ENCODE peak calls at places on chromosomes 5 and 9, in seven cellular contexts. One of them, this sample, is unnamed.

GRCh38 chr9:22469928-22470544 is 23.4 kb downstream of the DMRTA1 start:
- DNase-seq in GM12865: peak; percentile 37
- DNase-seq in BJ: no peak
- DNase-seq in sigmoid colon: no peak
- DNase-seq in astrocyte of the cerebellum: no peak
- DNase-seq in DND-41: peak; percentile 13
- DNase-seq in AG04450: no peak
- DNase-seq in this sample: no peak

GRCh38 chr9:23120630-23121029 is 674.0 kb downstream of the DMRTA1 start:
- DNase-seq in GM12865: no peak
- DNase-seq in BJ: no peak
- DNase-seq in sigmoid colon: no peak
- DNase-seq in astrocyte of the cerebellum: no peak
- DNase-seq in DND-41: no peak
- DNase-seq in AG04450: no peak
- DNase-seq in this sample: no peak

GRCh38 chr5:43120720-43121564 is at the start of gene ZNF131:
- DNase-seq in GM12865: peak; percentile 99
- DNase-seq in BJ: peak; percentile 79
- DNase-seq in sigmoid colon: peak; percentile 98
- DNase-seq in astrocyte of the cerebellum: peak; percentile 92
- DNase-seq in DND-41: peak; percentile 96
- DNase-seq in AG04450: peak; percentile 91
- DNase-seq in this sample: peak; percentile 99

GRCh38 chr5:64180661-64181343 is 15.2 kb downstream of the RNF180 start:
- DNase-seq in GM12865: no peak
- DNase-seq in BJ: no peak
- DNase-seq in sigmoid colon: no peak
- DNase-seq in astrocyte of the cerebellum: no peak
- DNase-seq in DND-41: no peak
- DNase-seq in AG04450: no peak
- DNase-seq in this sample: no peak

GRCh38 chr9:116741106-116741740 is 54.1 kb downstream of the TRIM32 start:
- DNase-seq in GM12865: no peak
- DNase-seq in BJ: no peak
- DNase-seq in sigmoid colon: no peak
- DNase-seq in astrocyte of the cerebellum: no peak
- DNase-seq in DND-41: no peak
- DNase-seq in AG04450: no peak
- DNase-seq in this sample: no peak

GRCh38 chr9:20271107-20271506 is 351.2 kb downstream of the MLLT3 start:
- DNase-seq in GM12865: no peak
- DNase-seq in BJ: no peak
- DNase-seq in sigmoid colon: no peak
- DNase-seq in astrocyte of the cerebellum: no peak
- DNase-seq in DND-41: no peak
- DNase-seq in AG04450: no peak
- DNase-seq in this sample: no peak

GRCh38 chr5:145407300-145408047 is 427.7 kb downstream of the PRELID2 start:
- DNase-seq in GM12865: peak; percentile 49
- DNase-seq in BJ: no peak
- DNase-seq in sigmoid colon: no peak
- DNase-seq in astrocyte of the cerebellum: no peak
- DNase-seq in DND-41: no peak
- DNase-seq in AG04450: no peak
- DNase-seq in this sample: no peak

GRCh38 chr5:170700503-170700902 is 83.0 kb upstream of the GABRP start:
- DNase-seq in GM12865: no peak
- DNase-seq in BJ: no peak
- DNase-seq in sigmoid colon: no peak
- DNase-seq in astrocyte of the cerebellum: no peak
- DNase-seq in DND-41: no peak
- DNase-seq in AG04450: no peak
- DNase-seq in this sample: no peak

GRCh38 chr5:53825016-53825415 is 264.6 kb downstream of the NDUFS4 start:
- DNase-seq in GM12865: no peak
- DNase-seq in BJ: no peak
- DNase-seq in sigmoid colon: no peak
- DNase-seq in astrocyte of the cerebellum: no peak
- DNase-seq in DND-41: no peak
- DNase-seq in AG04450: no peak
- DNase-seq in this sample: no peak

GRCh38 chr9:134403682-134404301 is 77.5 kb downstream of the RXRA start:
- DNase-seq in GM12865: peak; percentile 66
- DNase-seq in BJ: peak; percentile 14
- DNase-seq in sigmoid colon: peak; percentile 92
- DNase-seq in astrocyte of the cerebellum: peak; percentile 97
- DNase-seq in DND-41: peak; percentile 86
- DNase-seq in AG04450: peak; percentile 54
- DNase-seq in this sample: peak; percentile 58

GRCh38 chr9:72633966-72634365 is 112.6 kb downstream of the TMC1 start:
- DNase-seq in GM12865: peak; percentile 37
- DNase-seq in BJ: peak; percentile 23
- DNase-seq in sigmoid colon: no peak
- DNase-seq in astrocyte of the cerebellum: no peak
- DNase-seq in DND-41: no peak
- DNase-seq in AG04450: peak; percentile 1
- DNase-seq in this sample: no peak

GRCh38 chr5:43802119-43802518 is 199.1 kb downstream of the NNT start:
- DNase-seq in GM12865: no peak
- DNase-seq in BJ: peak; percentile 94
- DNase-seq in sigmoid colon: no peak
- DNase-seq in astrocyte of the cerebellum: peak; percentile 48
- DNase-seq in DND-41: no peak
- DNase-seq in AG04450: no peak
- DNase-seq in this sample: no peak

GRCh38 chr9:4742246-4742645 is 1.2 kb upstream of the AK3 start:
- DNase-seq in GM12865: no peak
- DNase-seq in BJ: no peak
- DNase-seq in sigmoid colon: no peak
- DNase-seq in astrocyte of the cerebellum: no peak
- DNase-seq in DND-41: no peak
- DNase-seq in AG04450: no peak
- DNase-seq in this sample: no peak

GRCh38 chr5:30030110-30030509 is 1163.4 kb upstream of the CDH6 start:
- DNase-seq in GM12865: no peak
- DNase-seq in BJ: no peak
- DNase-seq in sigmoid colon: no peak
- DNase-seq in astrocyte of the cerebellum: no peak
- DNase-seq in DND-41: no peak
- DNase-seq in AG04450: no peak
- DNase-seq in this sample: no peak

GRCh38 chr9:124347968-124348358 is 67.3 kb downstream of the PSMB7 start:
- DNase-seq in GM12865: peak; percentile 3
- DNase-seq in BJ: no peak
- DNase-seq in sigmoid colon: peak; percentile 61
- DNase-seq in astrocyte of the cerebellum: no peak
- DNase-seq in DND-41: no peak
- DNase-seq in AG04450: no peak
- DNase-seq in this sample: no peak

GRCh38 chr5:139304391-139305324 is 11.1 kb downstream of the MATR3 start:
- DNase-seq in GM12865: no peak
- DNase-seq in BJ: no peak
- DNase-seq in sigmoid colon: no peak
- DNase-seq in astrocyte of the cerebellum: no peak
- DNase-seq in DND-41: no peak
- DNase-seq in AG04450: no peak
- DNase-seq in this sample: no peak

GRCh38 chr5:96661841-96662724 is at the start of gene CAST:
- DNase-seq in GM12865: peak; percentile 95
- DNase-seq in BJ: peak; percentile 68
- DNase-seq in sigmoid colon: peak; percentile 98
- DNase-seq in astrocyte of the cerebellum: peak; percentile 58
- DNase-seq in DND-41: peak; percentile 62
- DNase-seq in AG04450: peak; percentile 78
- DNase-seq in this sample: peak; percentile 78

GRCh38 chr9:124297553-124297905 is 39.8 kb downstream of the NEK6 start:
- DNase-seq in GM12865: no peak
- DNase-seq in BJ: peak; percentile 80
- DNase-seq in sigmoid colon: peak; percentile 90
- DNase-seq in astrocyte of the cerebellum: peak; percentile 97
- DNase-seq in DND-41: no peak
- DNase-seq in AG04450: peak; percentile 90
- DNase-seq in this sample: no peak

GRCh38 chr5:176415240-176416122 is 858 bp downstream of the CLTB start:
- DNase-seq in GM12865: no peak
- DNase-seq in BJ: no peak
- DNase-seq in sigmoid colon: peak; percentile 81
- DNase-seq in astrocyte of the cerebellum: no peak
- DNase-seq in DND-41: peak; percentile 12
- DNase-seq in AG04450: no peak
- DNase-seq in this sample: peak; percentile 22

GRCh38 chr5:180095545-180095944 is 24.0 kb upstream of the RNF130 start:
- DNase-seq in GM12865: no peak
- DNase-seq in BJ: no peak
- DNase-seq in sigmoid colon: no peak
- DNase-seq in astrocyte of the cerebellum: no peak
- DNase-seq in DND-41: no peak
- DNase-seq in AG04450: no peak
- DNase-seq in this sample: no peak

GRCh38 chr5:146647656-146648199 is 131.7 kb upstream of the GPR151 start:
- DNase-seq in GM12865: no peak
- DNase-seq in BJ: no peak
- DNase-seq in sigmoid colon: no peak
- DNase-seq in astrocyte of the cerebellum: no peak
- DNase-seq in DND-41: no peak
- DNase-seq in AG04450: no peak
- DNase-seq in this sample: no peak

GRCh38 chr5:67211926-67212325 is 15.3 kb upstream of the CD180 start:
- DNase-seq in GM12865: no peak
- DNase-seq in BJ: peak; percentile 42
- DNase-seq in sigmoid colon: peak; percentile 11
- DNase-seq in astrocyte of the cerebellum: no peak
- DNase-seq in DND-41: no peak
- DNase-seq in AG04450: peak; percentile 55
- DNase-seq in this sample: no peak

GRCh38 chr5:4639959-4640358 is 500.2 kb upstream of the ADAMTS16 start:
- DNase-seq in GM12865: no peak
- DNase-seq in BJ: no peak
- DNase-seq in sigmoid colon: no peak
- DNase-seq in astrocyte of the cerebellum: no peak
- DNase-seq in DND-41: peak; percentile 84
- DNase-seq in AG04450: no peak
- DNase-seq in this sample: no peak

GRCh38 chr5:133702773-133703770 is 90.7 kb upstream of the FSTL4 start:
- DNase-seq in GM12865: no peak
- DNase-seq in BJ: no peak
- DNase-seq in sigmoid colon: peak; percentile 24
- DNase-seq in astrocyte of the cerebellum: no peak
- DNase-seq in DND-41: no peak
- DNase-seq in AG04450: no peak
- DNase-seq in this sample: no peak

GRCh38 chr5:133839090-133839489 is 129.3 kb downstream of the C5orf15 start:
- DNase-seq in GM12865: no peak
- DNase-seq in BJ: no peak
- DNase-seq in sigmoid colon: no peak
- DNase-seq in astrocyte of the cerebellum: no peak
- DNase-seq in DND-41: no peak
- DNase-seq in AG04450: no peak
- DNase-seq in this sample: no peak

GRCh38 chr9:419571-420156 is 205.0 kb downstream of the DOCK8 start:
- DNase-seq in GM12865: no peak
- DNase-seq in BJ: peak; percentile 79
- DNase-seq in sigmoid colon: no peak
- DNase-seq in astrocyte of the cerebellum: peak; percentile 82
- DNase-seq in DND-41: no peak
- DNase-seq in AG04450: no peak
- DNase-seq in this sample: no peak

GRCh38 chr9:110802416-110803035 is 133.9 kb downstream of the MUSK start:
- DNase-seq in GM12865: no peak
- DNase-seq in BJ: no peak
- DNase-seq in sigmoid colon: no peak
- DNase-seq in astrocyte of the cerebellum: peak; percentile 15
- DNase-seq in DND-41: no peak
- DNase-seq in AG04450: no peak
- DNase-seq in this sample: no peak

GRCh38 chr5:180201051-180201987 is 7.7 kb downstream of the RASGEF1C start:
- DNase-seq in GM12865: no peak
- DNase-seq in BJ: no peak
- DNase-seq in sigmoid colon: no peak
- DNase-seq in astrocyte of the cerebellum: no peak
- DNase-seq in DND-41: peak; percentile 46
- DNase-seq in AG04450: no peak
- DNase-seq in this sample: no peak

GRCh38 chr9:38003230-38003629 is 65.8 kb downstream of the SHB start:
- DNase-seq in GM12865: no peak
- DNase-seq in BJ: no peak
- DNase-seq in sigmoid colon: no peak
- DNase-seq in astrocyte of the cerebellum: no peak
- DNase-seq in DND-41: peak; percentile 17
- DNase-seq in AG04450: no peak
- DNase-seq in this sample: peak; percentile 25

DNA sequence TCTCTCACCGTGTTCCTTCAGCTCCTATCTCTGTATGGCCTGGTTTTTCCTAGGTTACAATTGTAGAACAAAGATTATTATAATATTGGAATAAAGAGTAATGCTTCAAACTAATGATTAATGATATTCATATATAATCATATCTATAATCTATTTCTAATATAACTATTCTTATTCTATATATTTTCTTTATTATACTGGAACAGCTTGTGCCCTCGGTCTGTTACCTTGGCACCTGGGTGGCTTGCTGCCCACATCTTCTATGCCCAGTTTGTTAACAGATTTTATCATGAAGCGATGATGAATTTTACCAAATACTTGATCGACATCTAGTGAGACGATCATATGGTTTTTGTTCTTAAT is 363.6 kb upstream of the TYRP1 start:
- DNase-seq in GM12865: no peak
- DNase-seq in BJ: no peak
- DNase-seq in sigmoid colon: no peak
- DNase-seq in astrocyte of the cerebellum: no peak
- DNase-seq in DND-41: no peak
- DNase-seq in AG04450: no peak
- DNase-seq in this sample: no peak
- TF ChIP-seq CTCF in GM12865: no peak
- TF ChIP-seq CTCF in BJ: no peak
- TF ChIP-seq CTCF in sigmoid colon: no peak
- TF ChIP-seq CTCF in astrocyte of the cerebellum: no peak
- TF ChIP-seq CTCF in DND-41: no peak
- TF ChIP-seq CTCF in AG04450: no peak
- TF ChIP-seq CTCF in this sample: no peak

GRCh38 chr5:149429839-149430721 is 51.0 kb upstream of the IL17B start:
- DNase-seq in GM12865: peak; percentile 52
- DNase-seq in BJ: no peak
- DNase-seq in sigmoid colon: peak; percentile 89
- DNase-seq in astrocyte of the cerebellum: no peak
- DNase-seq in DND-41: no peak
- DNase-seq in AG04450: no peak
- DNase-seq in this sample: no peak
- TF ChIP-seq CTCF in GM12865: peak; percentile 5
- TF ChIP-seq CTCF in BJ: peak; percentile 40
- TF ChIP-seq CTCF in sigmoid colon: peak; percentile 17
- TF ChIP-seq CTCF in astrocyte of the cerebellum: no peak
- TF ChIP-seq CTCF in DND-41: no peak
- TF ChIP-seq CTCF in AG04450: peak; percentile 48
- TF ChIP-seq CTCF in this sample: no peak

GRCh38 chr5:74648835-74649286 is 8.3 kb upstream of the ENC1 start:
- DNase-seq in GM12865: peak; percentile 77
- DNase-seq in BJ: no peak
- DNase-seq in sigmoid colon: no peak
- DNase-seq in astrocyte of the cerebellum: no peak
- DNase-seq in DND-41: peak; percentile 32
- DNase-seq in AG04450: no peak
- DNase-seq in this sample: no peak
- TF ChIP-seq CTCF in GM12865: peak; percentile 54
- TF ChIP-seq CTCF in BJ: peak; percentile 65
- TF ChIP-seq CTCF in sigmoid colon: peak; percentile 72
- TF ChIP-seq CTCF in astrocyte of the cerebellum: peak; percentile 57
- TF ChIP-seq CTCF in DND-41: peak; percentile 80
- TF ChIP-seq CTCF in AG04450: peak; percentile 71
- TF ChIP-seq CTCF in this sample: peak; percentile 89

GRCh38 chr5:151758430-151759241 is at the start of gene ATOX1:
- DNase-seq in GM12865: peak; percentile 94
- DNase-seq in BJ: no peak
- DNase-seq in sigmoid colon: peak; percentile 95
- DNase-seq in astrocyte of the cerebellum: peak; percentile 56
- DNase-seq in DND-41: peak; percentile 89
- DNase-seq in AG04450: peak; percentile 62
- DNase-seq in this sample: peak; percentile 92
- TF ChIP-seq CTCF in GM12865: no peak
- TF ChIP-seq CTCF in BJ: no peak
- TF ChIP-seq CTCF in sigmoid colon: peak; percentile 27
- TF ChIP-seq CTCF in astrocyte of the cerebellum: no peak
- TF ChIP-seq CTCF in DND-41: peak; percentile 18
- TF ChIP-seq CTCF in AG04450: no peak
- TF ChIP-seq CTCF in this sample: peak; percentile 5

This sample was measured in natural killer cell.